ENCODE peak calls at places on chromosome 17, in six cellular contexts. One of them, this sample, is unnamed. For H3K27me3 and H3K9me3, the result is how much of the 10 kb centered on the place peaks cover.

GRCh38 chr17:64533784-64534183 is 27.0 kb downstream of the CEP95 start:
- DNase-seq in neuronal stem cell: no peak
- DNase-seq in hepatocyte: no peak
- DNase-seq in A673: no peak
- DNase-seq in body of pancreas: no peak
- DNase-seq in CD8-positive, alpha-beta T cell: no peak
- DNase-seq in this sample: no peak

GRCh38 chr17:67546578-67547527 is 169.8 kb downstream of the PITPNC1 start:
- DNase-seq in body of pancreas: peak
- DNase-seq in hepatocyte: peak
- DNase-seq in neuronal stem cell: no peak
- DNase-seq in A673: no peak
- DNase-seq in CD8-positive, alpha-beta T cell: no peak
- DNase-seq in this sample: no peak

GRCh38 chr17:2883544-2884203 is 87.4 kb downstream of the RAP1GAP2 start:
- DNase-seq in A673: peak
- DNase-seq in hepatocyte: peak
- DNase-seq in neuronal stem cell: no peak
- DNase-seq in CD8-positive, alpha-beta T cell: no peak
- DNase-seq in body of pancreas: peak
- DNase-seq in this sample: no peak

GRCh38 chr17:72724375-72724774 is 368.1 kb downstream of the SLC39A11 start:
- DNase-seq in CD8-positive, alpha-beta T cell: no peak
- DNase-seq in neuronal stem cell: no peak
- DNase-seq in A673: no peak
- DNase-seq in body of pancreas: no peak
- DNase-seq in hepatocyte: no peak
- DNase-seq in this sample: no peak

GRCh38 chr17:66675991-66676371 is 158.9 kb upstream of the CACNG5 start:
- DNase-seq in hepatocyte: peak
- DNase-seq in CD8-positive, alpha-beta T cell: no peak
- DNase-seq in body of pancreas: no peak
- DNase-seq in neuronal stem cell: no peak
- DNase-seq in A673: no peak
- DNase-seq in this sample: no peak

GRCh38 chr17:47085736-47086135 is 103.4 kb downstream of the CDC27 start:
- DNase-seq in CD8-positive, alpha-beta T cell: no peak
- DNase-seq in hepatocyte: no peak
- DNase-seq in body of pancreas: no peak
- DNase-seq in A673: no peak
- DNase-seq in neuronal stem cell: no peak
- DNase-seq in this sample: no peak

GRCh38 chr17:75619506-75620431 is 13.5 kb upstream of the SMIM5 start:
- DNase-seq in hepatocyte: no peak
- DNase-seq in neuronal stem cell: peak
- DNase-seq in A673: peak
- DNase-seq in body of pancreas: peak
- DNase-seq in CD8-positive, alpha-beta T cell: no peak
- DNase-seq in this sample: peak

GRCh38 chr17:8369944-8370343 is 6.6 kb downstream of the KRABD2 start:
- DNase-seq in hepatocyte: no peak
- DNase-seq in body of pancreas: no peak
- DNase-seq in A673: no peak
- DNase-seq in CD8-positive, alpha-beta T cell: no peak
- DNase-seq in neuronal stem cell: no peak
- DNase-seq in this sample: no peak

GRCh38 chr17:10631048-10631700 is 25.9 kb downstream of the MYH3 start:
- DNase-seq in A673: peak
- DNase-seq in CD8-positive, alpha-beta T cell: no peak
- DNase-seq in neuronal stem cell: no peak
- DNase-seq in hepatocyte: peak
- DNase-seq in body of pancreas: no peak
- DNase-seq in this sample: peak

GRCh38 chr17:58317421-58318064 is 11.1 kb downstream of the TSPOAP1 start:
- DNase-seq in A673: peak
- DNase-seq in body of pancreas: peak
- DNase-seq in hepatocyte: peak
- DNase-seq in neuronal stem cell: no peak
- DNase-seq in CD8-positive, alpha-beta T cell: peak
- DNase-seq in this sample: peak

GRCh38 chr17:7634384-7634783 is 4.4 kb downstream of the SHBG start:
- DNase-seq in hepatocyte: peak
- DNase-seq in A673: peak
- DNase-seq in body of pancreas: peak
- DNase-seq in CD8-positive, alpha-beta T cell: no peak
- DNase-seq in neuronal stem cell: peak
- DNase-seq in this sample: peak

GRCh38 chr17:78127240-78127887 is 1.2 kb downstream of the TMC6 start:
- DNase-seq in A673: no peak
- DNase-seq in hepatocyte: peak
- DNase-seq in CD8-positive, alpha-beta T cell: peak
- DNase-seq in body of pancreas: peak
- DNase-seq in neuronal stem cell: no peak
- DNase-seq in this sample: no peak

GRCh38 chr17:35082073-35082657 is 18.7 kb upstream of the RFFL start:
- DNase-seq in neuronal stem cell: no peak
- DNase-seq in A673: peak
- DNase-seq in body of pancreas: peak
- DNase-seq in CD8-positive, alpha-beta T cell: no peak
- DNase-seq in hepatocyte: no peak
- DNase-seq in this sample: no peak

GRCh38 chr17:27226611-27227234 is 67.2 kb upstream of the WSB1 start:
- DNase-seq in body of pancreas: no peak
- DNase-seq in hepatocyte: peak
- DNase-seq in A673: no peak
- DNase-seq in CD8-positive, alpha-beta T cell: no peak
- DNase-seq in neuronal stem cell: no peak
- DNase-seq in this sample: no peak

GRCh38 chr17:76265624-76266243 is 586 bp downstream of the UBALD2 start:
- DNase-seq in neuronal stem cell: peak
- DNase-seq in body of pancreas: peak
- DNase-seq in hepatocyte: peak
- DNase-seq in A673: peak
- DNase-seq in CD8-positive, alpha-beta T cell: peak
- DNase-seq in this sample: peak

GRCh38 chr17:34369571-34369970 is 6.5 kb upstream of the CCL1 start:
- DNase-seq in A673: no peak
- DNase-seq in hepatocyte: no peak
- DNase-seq in neuronal stem cell: no peak
- DNase-seq in CD8-positive, alpha-beta T cell: no peak
- DNase-seq in body of pancreas: no peak
- DNase-seq in this sample: no peak

GRCh38 chr17:9356488-9356911 is 219.1 kb downstream of the STX8 start:
- DNase-seq in A673: no peak
- DNase-seq in neuronal stem cell: no peak
- DNase-seq in body of pancreas: peak
- DNase-seq in CD8-positive, alpha-beta T cell: no peak
- DNase-seq in hepatocyte: no peak
- DNase-seq in this sample: no peak

GRCh38 chr17:49249292-49249794 is 18.8 kb upstream of the PHOSPHO1 start:
- DNase-seq in A673: peak
- DNase-seq in hepatocyte: no peak
- DNase-seq in neuronal stem cell: no peak
- DNase-seq in body of pancreas: no peak
- DNase-seq in CD8-positive, alpha-beta T cell: no peak
- DNase-seq in this sample: no peak

GRCh38 chr17:54901230-54901847 is 687 bp downstream of the TOM1L1 start:
- DNase-seq in neuronal stem cell: no peak
- DNase-seq in A673: peak
- DNase-seq in CD8-positive, alpha-beta T cell: no peak
- DNase-seq in body of pancreas: peak
- DNase-seq in hepatocyte: peak
- DNase-seq in this sample: no peak

GRCh38 chr17:30996481-30996880 is 25.6 kb downstream of the RNF135 start:
- DNase-seq in CD8-positive, alpha-beta T cell: no peak
- DNase-seq in A673: no peak
- DNase-seq in hepatocyte: peak
- DNase-seq in body of pancreas: no peak
- DNase-seq in neuronal stem cell: no peak
- DNase-seq in this sample: peak

GRCh38 chr17:76562734-76563148 is 22.9 kb downstream of the PRCD start:
- DNase-seq in hepatocyte: no peak
- DNase-seq in CD8-positive, alpha-beta T cell: no peak
- DNase-seq in body of pancreas: no peak
- DNase-seq in A673: peak
- DNase-seq in neuronal stem cell: no peak
- DNase-seq in this sample: no peak

GRCh38 chr17:57068222-57068658 is 16.8 kb upstream of the AKAP1 start:
- DNase-seq in CD8-positive, alpha-beta T cell: no peak
- DNase-seq in neuronal stem cell: no peak
- DNase-seq in hepatocyte: peak
- DNase-seq in A673: no peak
- DNase-seq in body of pancreas: no peak
- DNase-seq in this sample: no peak

GRCh38 chr17:82786427-82786826 is 34.6 kb downstream of the TBCD start:
- DNase-seq in CD8-positive, alpha-beta T cell: no peak
- DNase-seq in body of pancreas: no peak
- DNase-seq in A673: no peak
- DNase-seq in neuronal stem cell: no peak
- DNase-seq in hepatocyte: no peak
- DNase-seq in this sample: no peak

DNA sequence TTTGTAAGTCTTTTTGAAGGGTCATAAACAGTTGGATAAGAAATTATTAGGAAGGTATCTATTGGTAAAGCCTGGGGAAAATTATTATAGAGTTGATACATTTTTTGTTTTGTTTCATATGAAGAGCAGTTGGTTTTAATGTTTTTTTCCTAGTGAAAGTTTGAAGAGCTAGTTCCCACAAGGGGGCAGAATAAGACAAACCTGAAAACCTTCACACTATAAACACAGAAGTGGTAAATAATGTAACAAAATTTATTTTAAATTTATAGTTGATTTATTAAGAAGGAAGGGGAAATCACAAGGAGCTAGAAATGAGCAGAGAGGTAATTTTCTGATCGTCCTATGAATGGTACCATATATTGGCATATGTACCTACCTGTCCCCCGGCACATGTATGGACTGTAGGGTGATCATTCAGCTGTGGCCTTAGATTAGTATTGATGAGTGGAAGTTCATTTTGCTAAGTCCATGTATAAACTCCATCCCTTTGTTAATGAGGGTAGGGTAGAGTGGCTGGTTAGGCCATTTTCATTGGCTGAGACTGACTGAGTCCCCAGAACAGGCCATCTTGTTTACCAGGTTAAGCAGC is 116.3 kb downstream of the TANC2 start:
- DNase-seq in hepatocyte: peak
- DNase-seq in body of pancreas: no peak
- DNase-seq in CD8-positive, alpha-beta T cell: no peak
- DNase-seq in A673: peak
- DNase-seq in neuronal stem cell: no peak
- DNase-seq in this sample: no peak
- H3K27me3 ChIP-seq in hepatocyte: under half
- H3K27me3 ChIP-seq in body of pancreas: under half
- H3K27me3 ChIP-seq in CD8-positive, alpha-beta T cell: under half
- H3K27me3 ChIP-seq in A673: under half
- H3K27me3 ChIP-seq in neuronal stem cell: under half
- H3K27me3 ChIP-seq in this sample: under half

GRCh38 chr17:32445976-32446375 is 1.7 kb downstream of the PSMD11 start:
- DNase-seq in A673: peak
- DNase-seq in CD8-positive, alpha-beta T cell: no peak
- DNase-seq in body of pancreas: no peak
- DNase-seq in neuronal stem cell: no peak
- DNase-seq in hepatocyte: no peak
- DNase-seq in this sample: no peak

GRCh38 chr17:32445075-32445427 is 741 bp downstream of the PSMD11 start:
- DNase-seq in body of pancreas: peak
- DNase-seq in neuronal stem cell: no peak
- DNase-seq in CD8-positive, alpha-beta T cell: no peak
- DNase-seq in hepatocyte: peak
- DNase-seq in A673: peak
- DNase-seq in this sample: peak

GRCh38 chr17:32444301-32445074 is at the start of gene PSMD11:
- DNase-seq in neuronal stem cell: peak
- DNase-seq in CD8-positive, alpha-beta T cell: peak
- DNase-seq in A673: peak
- DNase-seq in body of pancreas: peak
- DNase-seq in hepatocyte: peak
- DNase-seq in this sample: peak

GRCh38 chr17:32445497-32445896 is 1.2 kb downstream of the PSMD11 start:
- DNase-seq in neuronal stem cell: no peak
- DNase-seq in A673: no peak
- DNase-seq in CD8-positive, alpha-beta T cell: no peak
- DNase-seq in body of pancreas: no peak
- DNase-seq in hepatocyte: no peak
- DNase-seq in this sample: no peak

GRCh38 chr17:32446949-32447348 is 2.6 kb downstream of the PSMD11 start:
- DNase-seq in hepatocyte: no peak
- DNase-seq in body of pancreas: no peak
- DNase-seq in neuronal stem cell: no peak
- DNase-seq in CD8-positive, alpha-beta T cell: no peak
- DNase-seq in A673: no peak
- DNase-seq in this sample: no peak
- H3K9me3 ChIP-seq in hepatocyte: under half
- H3K9me3 ChIP-seq in body of pancreas: under half
- H3K9me3 ChIP-seq in neuronal stem cell: under half
- H3K9me3 ChIP-seq in CD8-positive, alpha-beta T cell: under half
- H3K9me3 ChIP-seq in A673: under half
- H3K9me3 ChIP-seq in this sample: under half

GRCh38 chr17:37840576-37840975 is 83.6 kb upstream of the TBC1D3K start:
- DNase-seq in A673: no peak
- DNase-seq in neuronal stem cell: no peak
- DNase-seq in body of pancreas: no peak
- DNase-seq in hepatocyte: no peak
- DNase-seq in CD8-positive, alpha-beta T cell: no peak
- DNase-seq in this sample: no peak
- H3K27me3 ChIP-seq in A673: under half
- H3K27me3 ChIP-seq in neuronal stem cell: under half
- H3K27me3 ChIP-seq in body of pancreas: under half
- H3K27me3 ChIP-seq in hepatocyte: under half
- H3K27me3 ChIP-seq in CD8-positive, alpha-beta T cell: under half
- H3K27me3 ChIP-seq in this sample: under half

DNA sequence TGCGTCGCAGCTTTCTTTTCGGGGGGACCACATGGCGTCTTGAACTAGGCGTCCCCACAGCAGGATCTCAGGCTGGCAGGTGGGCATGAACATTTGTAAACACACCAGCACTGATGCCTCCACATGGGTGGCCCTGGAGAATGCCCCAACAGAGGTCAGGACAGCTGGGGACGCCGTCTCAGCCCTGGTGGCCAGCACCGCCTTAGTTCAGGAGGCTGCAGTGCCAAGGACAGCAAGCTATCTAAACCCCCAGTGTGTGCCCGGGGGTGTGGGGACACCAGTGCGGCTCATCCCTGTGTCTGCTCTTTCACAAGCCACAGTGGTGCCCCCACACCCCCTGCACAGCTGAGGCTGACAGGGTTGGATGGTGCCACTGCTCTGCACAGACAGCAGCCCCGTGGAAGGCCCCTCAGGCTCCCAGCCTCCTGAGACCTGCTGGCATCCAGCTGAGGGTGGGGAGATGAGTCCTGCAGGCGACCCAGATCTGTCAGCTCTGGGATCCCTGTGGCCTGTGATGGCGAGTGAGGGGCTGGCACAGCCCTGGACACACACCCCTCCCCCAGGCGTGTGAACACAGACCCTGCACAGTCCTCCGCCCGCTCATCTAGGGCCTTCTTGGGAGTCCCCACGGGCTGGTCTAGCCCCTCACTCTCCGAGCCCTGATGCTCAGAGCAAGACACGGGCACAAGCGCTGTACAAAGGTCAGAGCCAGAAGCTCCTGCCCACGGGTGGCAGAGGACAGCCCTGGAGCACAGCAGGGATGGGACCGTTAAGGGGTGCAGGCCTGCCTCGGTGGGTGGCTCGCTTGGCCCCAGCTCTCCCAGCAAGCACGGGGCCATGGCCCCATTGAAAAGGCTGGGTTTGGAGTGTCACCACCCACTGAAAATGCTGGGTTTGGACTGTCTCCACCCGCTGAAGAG is 10.7 kb downstream of the FSCN2 start:
- DNase-seq in body of pancreas: no peak
- DNase-seq in CD8-positive, alpha-beta T cell: no peak
- DNase-seq in hepatocyte: no peak
- DNase-seq in A673: no peak
- DNase-seq in neuronal stem cell: no peak
- DNase-seq in this sample: no peak
- H3K9me3 ChIP-seq in body of pancreas: under half
- H3K9me3 ChIP-seq in CD8-positive, alpha-beta T cell: under half
- H3K9me3 ChIP-seq in hepatocyte: under half
- H3K9me3 ChIP-seq in A673: under half
- H3K9me3 ChIP-seq in neuronal stem cell: under half
- H3K9me3 ChIP-seq in this sample: under half

This sample was measured in Caco-2.